ENCODE peak calls at places on chromosome 20, in six cellular contexts. I, Y, Q, B, S and F are unnamed samples.

GRCh38 chr20:36861625-36861874 is 14.4 kb upstream of the TLDC2 start:
- DNase-seq in Q (no peak), S (no peak), Y (no peak), B (no peak), I (no peak), F (no peak)

GRCh38 chr20:57060407-57061057 is 205.9 kb downstream of the BMP7 start:
- DNase-seq in Q (no peak), B (no peak), Y (no peak), I (no peak), S (no peak), F (no peak)

GRCh38 chr20:1490643-1491042 is 577 bp downstream of the SIRPB2 start:
- DNase-seq in B (no peak), Y (no peak), I (no peak), Q (no peak), S (no peak), F (no peak)

GRCh38 chr20:22652685-22653568 is 68.6 kb upstream of the FOXA2 start:
- DNase-seq in B (no peak), Y (peak), Q (peak), I (no peak), S (no peak), F (no peak)

GRCh38 chr20:41715525-41715924 is 97.3 kb upstream of the CHD6 start:
- DNase-seq in B (no peak), Y (no peak), Q (no peak), S (no peak), I (no peak), F (no peak)

GRCh38 chr20:43949741-43950618 is 35.3 kb downstream of the TOX2 start:
- DNase-seq in Q (no peak), B (peak), I (no peak), S (peak), Y (no peak), F (no peak)

GRCh38 chr20:61487346-61488022 is 235.4 kb downstream of the CDH4 start:
- DNase-seq in I (peak), Q (no peak), Y (no peak), B (no peak), S (no peak), F (no peak)

GRCh38 chr20:48730977-48731376 is 96.8 kb downstream of the PREX1 start:
- DNase-seq in Y (no peak), B (no peak), S (no peak), Q (no peak), I (no peak), F (no peak)

GRCh38 chr20:23697947-23698346 is 9.1 kb upstream of the CST4 start:
- DNase-seq in Q (no peak), S (no peak), I (no peak), Y (no peak), B (no peak), F (no peak)

GRCh38 chr20:62887147-62887859 is 25.7 kb upstream of the TCFL5 start:
- DNase-seq in I (peak), B (peak), S (peak), Y (no peak), Q (no peak), F (peak)

GRCh38 chr20:32832664-32833063 is 12.9 kb downstream of the MAPRE1 start:
- DNase-seq in Y (no peak), S (no peak), B (no peak), I (no peak), Q (no peak), F (no peak)

GRCh38 chr20:1370548-1371110 is 22.2 kb downstream of the FKBP1A start:
- DNase-seq in Y (no peak), I (peak), B (no peak), S (no peak), Q (no peak), F (no peak)

GRCh38 chr20:33685328-33686007 is 717 bp downstream of the E2F1 start:
- DNase-seq in Y (peak), S (no peak), Q (no peak), B (no peak), I (no peak), F (no peak)

GRCh38 chr20:45630366-45630765 is 718 bp downstream of the WFDC9 start:
- DNase-seq in S (no peak), Y (no peak), I (no peak), B (no peak), Q (no peak), F (no peak)

GRCh38 chr20:44863661-44864060 is 21.8 kb upstream of the YWHAB start:
- DNase-seq in I (peak), B (peak), Y (no peak), Q (no peak), S (no peak), F (no peak)

GRCh38 chr20:25008388-25009217 is 16.1 kb upstream of the APMAP start:
- DNase-seq in Y (no peak), Q (no peak), I (no peak), B (no peak), S (no peak), F (no peak)

GRCh38 chr20:38353298-38353697 is 7.0 kb downstream of the LBP start:
- DNase-seq in S (no peak), B (no peak), Q (no peak), I (no peak), Y (no peak), F (no peak)

GRCh38 chr20:49790077-49790798 is 22.4 kb upstream of the SLC9A8 start:
- DNase-seq in Q (no peak), I (peak), B (no peak), S (peak), Y (peak), F (no peak)
- TF ChIP-seq CTCF in Q (no peak), I (no peak), B (no peak), S (no peak), Y (no peak), F (no peak)

DNA sequence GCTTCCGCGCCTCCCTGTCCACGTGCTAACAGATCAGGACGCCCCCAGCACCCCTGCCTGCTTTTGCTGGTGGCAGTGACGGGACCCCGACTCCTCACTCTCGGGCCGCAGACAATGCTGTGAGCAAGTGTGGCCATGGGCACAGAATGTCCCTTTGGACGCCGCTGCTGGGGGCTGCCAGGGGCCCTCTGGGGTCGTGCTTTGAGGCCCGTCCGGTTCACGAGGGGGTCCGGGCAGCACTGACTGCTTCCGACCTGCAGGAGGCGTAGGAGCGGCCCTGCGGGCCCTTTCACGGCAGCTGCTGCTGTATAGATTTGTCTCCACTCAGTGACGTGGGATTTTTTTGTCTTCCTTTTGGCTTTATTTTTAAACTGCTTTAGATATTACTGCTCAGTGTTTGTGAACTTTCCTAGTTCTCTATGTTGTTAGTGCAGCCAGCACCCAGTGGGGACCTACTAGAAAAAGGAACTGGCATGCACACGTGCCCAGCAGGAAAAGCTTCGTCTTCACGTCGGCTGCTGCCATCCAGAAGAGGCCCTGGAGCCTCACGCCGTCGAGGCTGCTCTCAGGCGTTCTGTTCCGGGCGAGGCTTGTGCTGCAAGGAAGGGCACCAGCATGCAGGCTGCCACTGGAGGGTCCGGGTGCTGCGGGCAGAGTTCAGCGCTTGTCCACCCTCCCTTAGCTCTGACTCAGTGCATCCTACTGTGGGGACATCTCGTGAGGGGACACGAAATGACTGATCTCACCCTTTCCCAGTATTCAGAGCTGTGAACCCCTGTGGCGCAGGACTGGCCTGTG is 21.7 kb downstream of the UCKL1 start:
- DNase-seq in S (no peak), Y (peak), Q (peak), B (no peak), I (no peak), F (no peak)
- TF ChIP-seq CTCF in S (peak), Y (peak), Q (peak), B (no peak), I (peak), F (peak)

GRCh38 chr20:40414843-40415615 is 274.0 kb downstream of the MAFB start:
- DNase-seq in S (no peak), I (no peak), Y (no peak), B (peak), Q (no peak), F (peak)

GRCh38 chr20:40416274-40416673 is 272.8 kb downstream of the MAFB start:
- DNase-seq in I (peak), S (no peak), Q (no peak), Y (no peak), B (no peak), F (peak)
- TF ChIP-seq CTCF in I (no peak), S (no peak), Q (no peak), Y (no peak), B (no peak), F (no peak)

GRCh38 chr20:3067139-3068009 is 4.0 kb upstream of the OXT start:
- DNase-seq in I (no peak), Y (no peak), S (no peak), B (no peak), Q (no peak), F (no peak)

GRCh38 chr20:3071610-3072529 is at the start of gene OXT:
- DNase-seq in B (no peak), Q (peak), Y (peak), I (no peak), S (no peak), F (no peak)

GRCh38 chr20:3068075-3068474 is 3.3 kb upstream of the OXT start:
- DNase-seq in S (no peak), Y (no peak), B (no peak), Q (no peak), I (no peak), F (no peak)

GRCh38 chr20:3071266-3071609 is 182 bp upstream of the OXT start:
- DNase-seq in I (no peak), Y (no peak), Q (no peak), S (no peak), B (no peak), F (no peak)

GRCh38 chr20:3068986-3069900 is 2.2 kb upstream of the OXT start:
- DNase-seq in S (peak), B (peak), I (no peak), Y (no peak), Q (no peak), F (no peak)
- TF ChIP-seq CTCF in S (peak), B (peak), I (no peak), Y (no peak), Q (no peak), F (peak)

GRCh38 chr20:9978395-9979004 is 56.3 kb upstream of the ANKEF1 start:
- DNase-seq in Y (no peak), Q (peak), B (no peak), I (peak), S (peak), F (peak)

GRCh38 chr20:9971746-9972145 is 63.0 kb upstream of the ANKEF1 start:
- DNase-seq in Y (no peak), I (no peak), Q (no peak), B (no peak), S (no peak), F (no peak)

GRCh38 chr20:9977629-9978028 is 57.2 kb upstream of the ANKEF1 start:
- DNase-seq in I (no peak), S (no peak), Y (no peak), Q (no peak), B (no peak), F (no peak)

GRCh38 chr20:9969626-9970025 is 65.2 kb upstream of the ANKEF1 start:
- DNase-seq in I (no peak), Y (no peak), S (no peak), Q (no peak), B (no peak), F (no peak)

GRCh38 chr20:9974324-9974723 is 60.5 kb upstream of the ANKEF1 start:
- DNase-seq in I (no peak), S (no peak), Q (no peak), Y (peak), B (no peak), F (no peak)
- TF ChIP-seq CTCF in I (no peak), S (peak), Q (no peak), Y (no peak), B (no peak), F (no peak)